ENCODE peak calls at places on chromosomes 11 and 22, in six cellular contexts. O is IMR-90, Q is GM12878, Y is K562, L is HepG2, R is H1. X is an unnamed sample.
A peak's percentile ranks its signal among the peaks of the same experiment; 100 is the strongest.

GRCh38 chr22:48346911-48347310 is 1480.8 kb downstream of the BRD1 start:
- DNase-seq in R (no peak), L (no peak), Y (no peak), Q (no peak), O (no peak), X (no peak)

GRCh38 chr11:110148775-110149744 is 55.9 kb downstream of the ZC3H12C start:
- DNase-seq in Y (peak; percentile 16), L (no peak), O (peak; percentile 92), R (no peak), Q (no peak), X (peak; percentile 56)

GRCh38 chr11:9662273-9662672 is 1.6 kb upstream of the SWAP70 start:
- DNase-seq in O (no peak), Q (no peak), Y (no peak), R (no peak), L (no peak), X (no peak)

GRCh38 chr11:110339456-110339855 is 43.0 kb upstream of the RDX start:
- DNase-seq in L (no peak), O (no peak), Y (no peak), Q (no peak), R (no peak), X (no peak)

GRCh38 chr22:42180349-42180842 is 49.8 kb upstream of the CYP2D6 start:
- DNase-seq in O (peak; percentile 34), Q (no peak), L (no peak), Y (peak; percentile 77), R (no peak), X (no peak)

GRCh38 chr11:47915407-47916137 is 64.8 kb upstream of the PTPRJ start:
- DNase-seq in R (no peak), Y (no peak), Q (no peak), O (no peak), L (peak; percentile 37), X (no peak)

GRCh38 chr11:95925011-95925410 is 1.1 kb upstream of the MTMR2 start:
- DNase-seq in Y (peak; percentile 22), O (peak; percentile 34), Q (no peak), L (peak; percentile 31), R (no peak), X (peak; percentile 27)

GRCh38 chr11:94149435-94149834 is 20.8 kb downstream of the PANX1 start:
- DNase-seq in R (no peak), L (no peak), Q (no peak), Y (no peak), O (peak; percentile 93), X (no peak)

GRCh38 chr11:78749243-78749730 is 174.6 kb upstream of the NARS2 start:
- DNase-seq in L (no peak), Q (no peak), O (no peak), Y (no peak), R (no peak), X (no peak)

GRCh38 chr22:35357883-35358621 is 22.8 kb upstream of the HMOX1 start:
- DNase-seq in R (no peak), L (no peak), Q (no peak), O (peak; percentile 40), Y (no peak), X (peak; percentile 72)

GRCh38 chr11:44645832-44646231 is 80.4 kb downstream of the CD82 start:
- DNase-seq in R (no peak), Q (no peak), L (no peak), O (no peak), Y (no peak), X (no peak)

GRCh38 chr22:27151407-27151806 is 494.0 kb downstream of the MIAT start:
- DNase-seq in O (no peak), R (no peak), L (no peak), Q (no peak), Y (no peak), X (no peak)

GRCh38 chr22:27148886-27149470 is 491.6 kb downstream of the MIAT start:
- DNase-seq in Q (no peak), R (no peak), Y (no peak), O (no peak), L (no peak), X (no peak)

GRCh38 chr22:27149886-27150529 is 492.6 kb downstream of the MIAT start:
- DNase-seq in L (no peak), Q (no peak), R (no peak), Y (no peak), O (peak; percentile 37), X (no peak)

GRCh38 chr22:27152033-27152432 is 494.6 kb downstream of the MIAT start:
- DNase-seq in O (no peak), R (no peak), Q (no peak), L (no peak), Y (no peak), X (no peak)

DNA sequence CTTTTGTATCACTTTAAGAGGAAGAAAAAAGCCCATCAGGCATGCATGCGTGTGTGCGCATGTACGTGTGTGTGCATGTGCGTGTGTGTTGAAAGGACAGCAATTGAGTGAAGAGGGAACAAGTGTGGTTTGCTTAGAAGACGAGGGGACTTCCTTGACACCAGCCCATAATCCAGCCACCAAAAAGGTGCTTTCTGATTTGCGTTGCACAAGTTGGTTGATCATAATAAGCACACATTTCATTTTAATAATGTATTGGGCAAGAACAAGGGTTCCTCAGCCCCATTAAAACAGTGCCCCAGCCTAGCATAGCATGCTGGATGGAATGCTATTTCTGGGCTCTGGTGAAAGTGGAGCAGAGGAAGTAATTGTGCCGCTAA is 493.1 kb downstream of the MIAT start:
- DNase-seq in Y (no peak), L (no peak), Q (no peak), O (no peak), R (no peak), X (no peak)
- H2AFZ ChIP-seq in Y (no peak overlapping the region), L (no peak overlapping the region), Q (no peak overlapping the region), O (peak overlapping the region; percentile 53), R (no peak overlapping the region), X (no peak overlapping the region)

DNA sequence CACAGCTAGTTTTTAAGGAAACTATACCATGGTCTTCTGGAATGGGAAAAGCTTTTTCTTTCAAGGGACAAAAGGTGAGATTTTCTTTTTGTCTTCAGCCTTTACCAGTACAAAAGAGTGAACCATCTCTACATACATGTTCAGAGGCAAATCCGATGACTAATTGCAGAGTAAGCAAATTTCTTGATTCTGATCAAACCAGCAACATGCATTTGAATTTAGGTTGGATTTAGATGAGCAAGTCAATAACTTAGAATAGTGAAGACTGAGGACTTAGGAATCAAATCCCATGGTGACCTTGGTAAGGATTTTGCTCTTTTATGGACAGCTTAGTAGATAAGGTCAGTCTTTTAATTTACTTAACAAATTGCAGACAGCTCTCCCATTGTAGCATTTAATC is 65.9 kb upstream of the BLID start:
- DNase-seq in Y (no peak), L (no peak), R (no peak), O (no peak), Q (no peak), X (no peak)
- TF ChIP-seq CEBPB in Y (no peak), L (no peak), R (no peak), O (no peak), Q (no peak), X (no peak)

GRCh38 chr11:7436146-7436545 is 49.2 kb upstream of the OLFML1 start:
- DNase-seq in Q (no peak), Y (no peak), O (no peak), L (no peak), R (no peak), X (no peak)

GRCh38 chr11:7439921-7440320 is 45.4 kb upstream of the OLFML1 start:
- DNase-seq in Q (no peak), Y (no peak), L (no peak), O (no peak), R (no peak), X (no peak)

GRCh38 chr11:7437706-7438105 is 47.6 kb upstream of the OLFML1 start:
- DNase-seq in L (no peak), Y (no peak), R (no peak), O (no peak), Q (no peak), X (no peak)

GRCh38 chr11:7436657-7437056 is 48.6 kb upstream of the OLFML1 start:
- DNase-seq in L (no peak), Y (no peak), Q (no peak), R (no peak), O (no peak), X (no peak)
- H2AFZ ChIP-seq in L (no peak overlapping the region), Y (no peak overlapping the region), Q (peak overlapping the region; percentile 85), R (peak overlapping the region; percentile 21), O (no peak overlapping the region), X (no peak overlapping the region)

GRCh38 chr11:27367881-27368280 is 4.9 kb upstream of the CCDC34 start:
- DNase-seq in R (no peak), O (no peak), Q (no peak), Y (no peak), L (no peak), X (no peak)
- TF ChIP-seq CEBPB in R (no peak), O (no peak), Q (no peak), Y (no peak), L (no peak), X (no peak)

GRCh38 chr22:25742918-25743708 is 1.1 kb downstream of the MYO18B start:
- DNase-seq in Q (no peak), Y (no peak), O (no peak), R (no peak), L (no peak), X (no peak)
- H2AFZ ChIP-seq in Q (no peak overlapping the region), Y (peak overlapping the region; percentile 79), O (no peak overlapping the region), R (no peak overlapping the region), L (peak overlapping the region; percentile 23), X (no peak overlapping the region)

DNA sequence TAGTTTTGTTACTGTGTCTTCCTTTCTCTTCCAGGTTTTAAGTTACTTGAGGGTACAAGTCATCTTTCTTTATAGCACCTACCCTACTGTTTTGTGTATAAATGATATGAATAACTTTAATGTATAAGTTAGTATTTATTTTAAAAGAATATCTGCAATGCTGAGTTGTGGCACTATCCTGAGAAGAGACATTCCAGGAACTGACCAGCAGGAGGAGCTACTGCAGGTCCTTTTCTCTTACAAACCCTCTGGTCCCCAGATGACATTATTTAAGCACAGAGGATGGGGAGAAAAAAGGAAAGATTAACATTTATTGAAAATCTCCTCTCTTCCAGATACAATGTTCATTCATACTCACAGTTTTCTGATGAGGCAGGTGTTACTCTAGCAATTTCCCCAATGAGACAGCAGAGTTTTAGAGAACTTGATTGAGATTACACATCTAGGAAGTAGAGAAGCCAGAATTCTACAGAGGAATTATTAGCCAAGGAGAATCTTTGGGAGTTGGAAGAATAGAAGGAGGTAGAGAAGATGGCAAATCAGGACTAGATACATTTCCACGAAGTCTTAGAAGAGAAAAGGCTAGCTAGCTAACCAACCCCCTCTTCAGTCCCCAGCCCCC is 541.2 kb upstream of the API5 start:
- DNase-seq in Y (peak; percentile 11), L (peak; percentile 30), Q (no peak), O (no peak), R (peak; percentile 49), X (no peak)
- TF ChIP-seq CEBPB in Y (no peak), L (no peak), Q (no peak), O (no peak), R (no peak), X (no peak)

GRCh38 chr11:554824-555499 is 5.6 kb downstream of the LMNTD2 start:
- DNase-seq in Q (no peak), Y (peak; percentile 83), L (peak; percentile 44), R (peak; percentile 91), O (no peak), X (peak; percentile 44)
- H2AFZ ChIP-seq in Q (peak overlapping the region; percentile 39), Y (peak overlapping the region; percentile 72), L (no peak overlapping the region), R (no peak overlapping the region), O (peak overlapping the region; percentile 67), X (no peak overlapping the region)